ENCODE peak calls at places on chromosomes 4 and X, in ten cellular contexts. One of them, this sample, is unnamed.
A peak's percentile ranks its signal among the peaks of the same experiment; 100 is the strongest.

GRCh38 chr4:126611900-126612299 is 1020.9 kb upstream of the INTU start:
- DNase-seq in activated naive CD4-positive, alpha-beta T cell treated with anti-CD3 and anti-CD28 coated beads, Interleukin-2, amount 50 U/mL, for 72 hours: no peak
- DNase-seq in stimulated activated CD4-positive, alpha-beta T cell treated with anti-CD3 and anti-CD28 coated beads, TNF-alpha, amount 100 ng/mL, for 48 hours: no peak
- DNase-seq in glomerular endothelial cell: no peak
- DNase-seq in HTR-8/SVneo: peak; percentile 6
- DNase-seq in mammary epithelial cell: peak; percentile 43
- DNase-seq in ecto neural progenitor cell: no peak
- DNase-seq in B cell: no peak
- DNase-seq in Ammon's horn: no peak
- DNase-seq in kidney: no peak
- DNase-seq in this sample: no peak

GRCh38 chr4:147765121-147765521 is 33.2 kb downstream of the ARHGAP10 start:
- DNase-seq in glomerular endothelial cell: no peak
- DNase-seq in ecto neural progenitor cell: no peak
- DNase-seq in mammary epithelial cell: peak; percentile 30
- DNase-seq in HTR-8/SVneo: no peak
- DNase-seq in stimulated activated CD4-positive, alpha-beta T cell treated with anti-CD3 and anti-CD28 coated beads, TNF-alpha, amount 100 ng/mL, for 48 hours: no peak
- DNase-seq in kidney: no peak
- DNase-seq in Ammon's horn: no peak
- DNase-seq in B cell: no peak
- DNase-seq in activated naive CD4-positive, alpha-beta T cell treated with anti-CD3 and anti-CD28 coated beads, Interleukin-2, amount 50 U/mL, for 72 hours: no peak
- DNase-seq in this sample: no peak

GRCh38 chr4:168569066-168569908 is 72.4 kb downstream of the PALLD start:
- DNase-seq in Ammon's horn: no peak
- DNase-seq in ecto neural progenitor cell: no peak
- DNase-seq in activated naive CD4-positive, alpha-beta T cell treated with anti-CD3 and anti-CD28 coated beads, Interleukin-2, amount 50 U/mL, for 72 hours: no peak
- DNase-seq in B cell: no peak
- DNase-seq in mammary epithelial cell: peak; percentile 91
- DNase-seq in kidney: no peak
- DNase-seq in HTR-8/SVneo: no peak
- DNase-seq in stimulated activated CD4-positive, alpha-beta T cell treated with anti-CD3 and anti-CD28 coated beads, TNF-alpha, amount 100 ng/mL, for 48 hours: no peak
- DNase-seq in glomerular endothelial cell: no peak
- DNase-seq in this sample: no peak

GRCh38 chrX:46865281-46865680 is 28.4 kb downstream of the RP2 start:
- DNase-seq in mammary epithelial cell: no peak
- DNase-seq in Ammon's horn: no peak
- DNase-seq in activated naive CD4-positive, alpha-beta T cell treated with anti-CD3 and anti-CD28 coated beads, Interleukin-2, amount 50 U/mL, for 72 hours: no peak
- DNase-seq in B cell: no peak
- DNase-seq in ecto neural progenitor cell: no peak
- DNase-seq in glomerular endothelial cell: peak; percentile 36
- DNase-seq in stimulated activated CD4-positive, alpha-beta T cell treated with anti-CD3 and anti-CD28 coated beads, TNF-alpha, amount 100 ng/mL, for 48 hours: no peak
- DNase-seq in HTR-8/SVneo: peak; percentile 11
- DNase-seq in kidney: no peak
- DNase-seq in this sample: peak; percentile 18

GRCh38 chr4:165493359-165493758 is 114.6 kb downstream of the CPE start:
- DNase-seq in B cell: peak; percentile 12
- DNase-seq in HTR-8/SVneo: peak; percentile 69
- DNase-seq in mammary epithelial cell: peak; percentile 49
- DNase-seq in glomerular endothelial cell: no peak
- DNase-seq in stimulated activated CD4-positive, alpha-beta T cell treated with anti-CD3 and anti-CD28 coated beads, TNF-alpha, amount 100 ng/mL, for 48 hours: peak; percentile 53
- DNase-seq in Ammon's horn: peak; percentile 70
- DNase-seq in kidney: peak; percentile 81
- DNase-seq in activated naive CD4-positive, alpha-beta T cell treated with anti-CD3 and anti-CD28 coated beads, Interleukin-2, amount 50 U/mL, for 72 hours: peak; percentile 67
- DNase-seq in ecto neural progenitor cell: peak; percentile 87
- DNase-seq in this sample: peak; percentile 64

GRCh38 chr4:138114434-138114833 is 127.7 kb downstream of the SLC7A11 start:
- DNase-seq in activated naive CD4-positive, alpha-beta T cell treated with anti-CD3 and anti-CD28 coated beads, Interleukin-2, amount 50 U/mL, for 72 hours: no peak
- DNase-seq in B cell: peak; percentile 47
- DNase-seq in stimulated activated CD4-positive, alpha-beta T cell treated with anti-CD3 and anti-CD28 coated beads, TNF-alpha, amount 100 ng/mL, for 48 hours: no peak
- DNase-seq in mammary epithelial cell: no peak
- DNase-seq in glomerular endothelial cell: no peak
- DNase-seq in kidney: no peak
- DNase-seq in HTR-8/SVneo: no peak
- DNase-seq in ecto neural progenitor cell: no peak
- DNase-seq in Ammon's horn: no peak
- DNase-seq in this sample: no peak

GRCh38 chrX:153775631-153776595 is 4.9 kb upstream of the SRPK3 start:
- DNase-seq in ecto neural progenitor cell: no peak
- DNase-seq in Ammon's horn: no peak
- DNase-seq in B cell: peak; percentile 53
- DNase-seq in glomerular endothelial cell: no peak
- DNase-seq in HTR-8/SVneo: no peak
- DNase-seq in mammary epithelial cell: no peak
- DNase-seq in stimulated activated CD4-positive, alpha-beta T cell treated with anti-CD3 and anti-CD28 coated beads, TNF-alpha, amount 100 ng/mL, for 48 hours: no peak
- DNase-seq in kidney: peak; percentile 68
- DNase-seq in activated naive CD4-positive, alpha-beta T cell treated with anti-CD3 and anti-CD28 coated beads, Interleukin-2, amount 50 U/mL, for 72 hours: no peak
- DNase-seq in this sample: no peak

GRCh38 chrX:148567779-148568178 is 67.4 kb downstream of the AFF2 start:
- DNase-seq in kidney: no peak
- DNase-seq in HTR-8/SVneo: no peak
- DNase-seq in activated naive CD4-positive, alpha-beta T cell treated with anti-CD3 and anti-CD28 coated beads, Interleukin-2, amount 50 U/mL, for 72 hours: no peak
- DNase-seq in glomerular endothelial cell: no peak
- DNase-seq in B cell: no peak
- DNase-seq in ecto neural progenitor cell: no peak
- DNase-seq in Ammon's horn: no peak
- DNase-seq in mammary epithelial cell: no peak
- DNase-seq in stimulated activated CD4-positive, alpha-beta T cell treated with anti-CD3 and anti-CD28 coated beads, TNF-alpha, amount 100 ng/mL, for 48 hours: no peak
- DNase-seq in this sample: no peak

GRCh38 chr4:74559853-74560252 is 114.9 kb downstream of the AREG start:
- DNase-seq in B cell: no peak
- DNase-seq in activated naive CD4-positive, alpha-beta T cell treated with anti-CD3 and anti-CD28 coated beads, Interleukin-2, amount 50 U/mL, for 72 hours: no peak
- DNase-seq in glomerular endothelial cell: no peak
- DNase-seq in mammary epithelial cell: no peak
- DNase-seq in HTR-8/SVneo: no peak
- DNase-seq in stimulated activated CD4-positive, alpha-beta T cell treated with anti-CD3 and anti-CD28 coated beads, TNF-alpha, amount 100 ng/mL, for 48 hours: no peak
- DNase-seq in Ammon's horn: no peak
- DNase-seq in ecto neural progenitor cell: no peak
- DNase-seq in kidney: no peak
- DNase-seq in this sample: no peak

GRCh38 chrX:140064993-140065392 is 99.7 kb upstream of the CXorf66 start:
- DNase-seq in B cell: no peak
- DNase-seq in kidney: no peak
- DNase-seq in mammary epithelial cell: no peak
- DNase-seq in HTR-8/SVneo: no peak
- DNase-seq in Ammon's horn: no peak
- DNase-seq in ecto neural progenitor cell: no peak
- DNase-seq in glomerular endothelial cell: no peak
- DNase-seq in activated naive CD4-positive, alpha-beta T cell treated with anti-CD3 and anti-CD28 coated beads, Interleukin-2, amount 50 U/mL, for 72 hours: no peak
- DNase-seq in stimulated activated CD4-positive, alpha-beta T cell treated with anti-CD3 and anti-CD28 coated beads, TNF-alpha, amount 100 ng/mL, for 48 hours: no peak
- DNase-seq in this sample: peak; percentile 16

GRCh38 chr4:98536631-98537030 is 121.8 kb downstream of the TSPAN5 start:
- DNase-seq in stimulated activated CD4-positive, alpha-beta T cell treated with anti-CD3 and anti-CD28 coated beads, TNF-alpha, amount 100 ng/mL, for 48 hours: no peak
- DNase-seq in Ammon's horn: no peak
- DNase-seq in kidney: no peak
- DNase-seq in HTR-8/SVneo: no peak
- DNase-seq in B cell: no peak
- DNase-seq in activated naive CD4-positive, alpha-beta T cell treated with anti-CD3 and anti-CD28 coated beads, Interleukin-2, amount 50 U/mL, for 72 hours: no peak
- DNase-seq in ecto neural progenitor cell: no peak
- DNase-seq in mammary epithelial cell: no peak
- DNase-seq in glomerular endothelial cell: no peak
- DNase-seq in this sample: no peak

GRCh38 chrX:64580035-64580434 is 184.8 kb upstream of the MTMR8 start:
- DNase-seq in activated naive CD4-positive, alpha-beta T cell treated with anti-CD3 and anti-CD28 coated beads, Interleukin-2, amount 50 U/mL, for 72 hours: no peak
- DNase-seq in B cell: no peak
- DNase-seq in HTR-8/SVneo: no peak
- DNase-seq in kidney: no peak
- DNase-seq in Ammon's horn: no peak
- DNase-seq in glomerular endothelial cell: no peak
- DNase-seq in ecto neural progenitor cell: peak; percentile 48
- DNase-seq in mammary epithelial cell: no peak
- DNase-seq in stimulated activated CD4-positive, alpha-beta T cell treated with anti-CD3 and anti-CD28 coated beads, TNF-alpha, amount 100 ng/mL, for 48 hours: no peak
- DNase-seq in this sample: no peak

GRCh38 chr4:168183717-168184571 is 91.6 kb downstream of the ANXA10 start:
- DNase-seq in kidney: no peak
- DNase-seq in Ammon's horn: peak; percentile 30
- DNase-seq in mammary epithelial cell: peak; percentile 23
- DNase-seq in glomerular endothelial cell: peak; percentile 34
- DNase-seq in ecto neural progenitor cell: no peak
- DNase-seq in stimulated activated CD4-positive, alpha-beta T cell treated with anti-CD3 and anti-CD28 coated beads, TNF-alpha, amount 100 ng/mL, for 48 hours: no peak
- DNase-seq in HTR-8/SVneo: peak; percentile 37
- DNase-seq in activated naive CD4-positive, alpha-beta T cell treated with anti-CD3 and anti-CD28 coated beads, Interleukin-2, amount 50 U/mL, for 72 hours: no peak
- DNase-seq in B cell: no peak
- DNase-seq in this sample: no peak

GRCh38 chr4:151169900-151170299 is 70.5 kb downstream of the RPS3A start:
- DNase-seq in B cell: no peak
- DNase-seq in ecto neural progenitor cell: no peak
- DNase-seq in stimulated activated CD4-positive, alpha-beta T cell treated with anti-CD3 and anti-CD28 coated beads, TNF-alpha, amount 100 ng/mL, for 48 hours: no peak
- DNase-seq in Ammon's horn: no peak
- DNase-seq in kidney: no peak
- DNase-seq in HTR-8/SVneo: no peak
- DNase-seq in glomerular endothelial cell: no peak
- DNase-seq in mammary epithelial cell: peak; percentile 5
- DNase-seq in activated naive CD4-positive, alpha-beta T cell treated with anti-CD3 and anti-CD28 coated beads, Interleukin-2, amount 50 U/mL, for 72 hours: no peak
- DNase-seq in this sample: no peak

GRCh38 chr4:84237008-84237407 is 262.1 kb downstream of the NKX6-1 start:
- DNase-seq in ecto neural progenitor cell: no peak
- DNase-seq in B cell: no peak
- DNase-seq in HTR-8/SVneo: no peak
- DNase-seq in kidney: no peak
- DNase-seq in mammary epithelial cell: peak; percentile 7
- DNase-seq in Ammon's horn: no peak
- DNase-seq in stimulated activated CD4-positive, alpha-beta T cell treated with anti-CD3 and anti-CD28 coated beads, TNF-alpha, amount 100 ng/mL, for 48 hours: no peak
- DNase-seq in glomerular endothelial cell: no peak
- DNase-seq in activated naive CD4-positive, alpha-beta T cell treated with anti-CD3 and anti-CD28 coated beads, Interleukin-2, amount 50 U/mL, for 72 hours: no peak
- DNase-seq in this sample: no peak

GRCh38 chrX:111519215-111519614 is 7.8 kb downstream of the SERTM2 start:
- DNase-seq in ecto neural progenitor cell: peak; percentile 56
- DNase-seq in Ammon's horn: no peak
- DNase-seq in mammary epithelial cell: no peak
- DNase-seq in kidney: no peak
- DNase-seq in stimulated activated CD4-positive, alpha-beta T cell treated with anti-CD3 and anti-CD28 coated beads, TNF-alpha, amount 100 ng/mL, for 48 hours: no peak
- DNase-seq in activated naive CD4-positive, alpha-beta T cell treated with anti-CD3 and anti-CD28 coated beads, Interleukin-2, amount 50 U/mL, for 72 hours: no peak
- DNase-seq in B cell: no peak
- DNase-seq in glomerular endothelial cell: no peak
- DNase-seq in HTR-8/SVneo: no peak
- DNase-seq in this sample: no peak

GRCh38 chrX:110061138-110061537 is 58.2 kb downstream of the TMEM164 start:
- DNase-seq in activated naive CD4-positive, alpha-beta T cell treated with anti-CD3 and anti-CD28 coated beads, Interleukin-2, amount 50 U/mL, for 72 hours: no peak
- DNase-seq in ecto neural progenitor cell: no peak
- DNase-seq in glomerular endothelial cell: no peak
- DNase-seq in B cell: no peak
- DNase-seq in HTR-8/SVneo: no peak
- DNase-seq in kidney: no peak
- DNase-seq in mammary epithelial cell: no peak
- DNase-seq in Ammon's horn: no peak
- DNase-seq in stimulated activated CD4-positive, alpha-beta T cell treated with anti-CD3 and anti-CD28 coated beads, TNF-alpha, amount 100 ng/mL, for 48 hours: no peak
- DNase-seq in this sample: no peak

This sample was measured in HL-60.